ENCODE peak calls at places on chromosomes 12 and 14, in nine cellular contexts. X, V, O, J, M, Z, I, T and K are unnamed samples. For H3K27me3, the result is how much of the 10 kb centered on the place peaks cover.

GRCh38 chr14:78950654-78951053 is 780.5 kb downstream of the NRXN3 start:
- DNase-seq in V (no peak), O (no peak), T (no peak), Z (no peak), M (no peak), J (no peak), I (no peak), X (no peak), K (peak)

GRCh38 chr12:67034110-67034879 is 234.9 kb upstream of the CAND1 start:
- DNase-seq in Z (no peak), O (no peak), M (no peak), I (no peak), T (no peak), V (peak), J (no peak), X (no peak), K (no peak)

GRCh38 chr12:89665556-89665955 is 43.1 kb downstream of the ATP2B1 start:
- DNase-seq in I (no peak), M (no peak), O (peak), J (no peak), T (no peak), V (no peak), Z (no peak), X (no peak), K (no peak)

GRCh38 chr14:104867371-104868059 is 2.4 kb downstream of the CEP170B start:
- DNase-seq in J (no peak), V (no peak), M (no peak), T (peak), X (no peak), O (no peak), Z (no peak), I (no peak), K (no peak)

GRCh38 chr12:117091758-117092510 is 7.3 kb downstream of the TESC start:
- DNase-seq in J (no peak), I (no peak), O (no peak), Z (no peak), X (no peak), M (peak), V (no peak), T (peak), K (no peak)

GRCh38 chr12:60324746-60325145 is 728.9 kb downstream of the SLC16A7 start:
- DNase-seq in I (no peak), J (no peak), Z (no peak), V (no peak), X (no peak), M (no peak), T (no peak), O (no peak), K (no peak)

GRCh38 chr12:130428116-130428515 is 90.4 kb downstream of the PIWIL1 start:
- DNase-seq in T (no peak), V (no peak), I (no peak), Z (peak), J (no peak), X (no peak), M (no peak), O (no peak), K (no peak)

GRCh38 chr14:54653764-54654469 is 87.0 kb downstream of the SAMD4A start:
- DNase-seq in Z (no peak), X (no peak), V (peak), M (no peak), J (peak), I (no peak), T (no peak), O (peak), K (no peak)

GRCh38 chr12:90729741-90730140 is 225.2 kb downstream of the CCER1 start:
- DNase-seq in T (no peak), J (no peak), X (no peak), V (no peak), I (no peak), O (peak), Z (no peak), M (no peak), K (no peak)

GRCh38 chr12:74365178-74365964 is 172.3 kb upstream of the ATXN7L3B start:
- DNase-seq in Z (peak), T (no peak), J (no peak), M (peak), X (no peak), I (peak), O (peak), V (peak), K (no peak)

GRCh38 chr12:107760207-107760816 is 625 bp downstream of the PRDM4 start:
- DNase-seq in J (peak), X (peak), O (no peak), Z (peak), I (no peak), V (peak), M (peak), T (peak), K (no peak)

GRCh38 chr14:62162998-62163589 is 400.9 kb downstream of the SNAPC1 start:
- DNase-seq in X (no peak), M (no peak), J (peak), I (no peak), Z (no peak), V (peak), T (no peak), O (peak), K (peak)

GRCh38 chr12:50574621-50575348 is 70.0 kb downstream of the DIP2B start:
- DNase-seq in Z (no peak), O (peak), V (peak), J (no peak), X (no peak), M (no peak), T (no peak), I (no peak), K (no peak)

GRCh38 chr14:24296341-24297157 is 3.0 kb downstream of the DHRS1 start:
- DNase-seq in I (peak), O (peak), J (peak), M (peak), Z (peak), T (peak), X (peak), V (peak), K (peak)

GRCh38 chr12:25769076-25769945 is 189.2 kb upstream of the RASSF8 start:
- DNase-seq in O (peak), Z (no peak), J (no peak), I (peak), X (no peak), V (peak), M (no peak), T (no peak), K (peak)

GRCh38 chr14:34539407-34540180 is at the start of gene EAPP:
- DNase-seq in J (peak), V (peak), Z (peak), T (peak), M (peak), O (peak), I (peak), X (peak), K (peak)

GRCh38 chr14:23877538-23878180 is 75.9 kb upstream of the DHRS4 start:
- DNase-seq in V (no peak), Z (no peak), X (no peak), J (no peak), M (no peak), O (no peak), I (no peak), T (no peak), K (no peak)

GRCh38 chr14:64556526-64556925 is 6.8 kb downstream of the PPP1R36 start:
- DNase-seq in V (no peak), Z (no peak), O (peak), J (no peak), X (no peak), I (peak), T (no peak), M (no peak), K (no peak)

GRCh38 chr14:87975636-87976035 is 17.3 kb downstream of the GALC start:
- DNase-seq in Z (no peak), T (no peak), M (no peak), O (peak), X (no peak), V (no peak), I (no peak), J (no peak), K (no peak)

GRCh38 chr14:99176156-99176945 is 95.6 kb downstream of the BCL11B start:
- DNase-seq in T (no peak), J (no peak), I (no peak), M (no peak), V (no peak), O (no peak), X (no peak), Z (peak), K (no peak)

DNA sequence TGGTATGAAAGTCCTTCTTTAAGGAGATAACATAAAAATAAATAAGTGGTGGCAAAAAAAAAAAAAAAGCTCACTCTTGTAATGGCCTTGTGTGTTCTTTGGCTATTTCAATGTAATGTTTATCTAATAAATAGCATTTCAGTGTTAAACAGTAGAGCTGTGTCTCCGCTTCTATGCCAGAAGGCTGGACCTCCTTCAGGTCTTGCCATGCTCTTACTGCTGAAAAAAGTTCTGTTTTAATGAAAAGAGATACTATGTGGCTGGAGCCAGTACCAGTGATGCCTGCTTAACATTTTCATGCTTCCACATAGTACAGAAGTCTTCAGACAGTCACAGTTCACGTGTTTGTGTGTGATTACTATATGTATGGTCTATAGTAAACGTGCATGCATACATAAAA is 74.1 kb upstream of the PRICKLE1 start:
- DNase-seq in V (no peak), X (no peak), I (no peak), O (no peak), T (no peak), M (no peak), J (no peak), Z (no peak), K (no peak)
- TF ChIP-seq CTCF in V (no peak), X (no peak), I (no peak), O (no peak), T (no peak), M (no peak), J (no peak), Z (no peak), K (no peak)

GRCh38 chr12:111030800-111031199 is 110.4 kb upstream of the MYL2 start:
- DNase-seq in M (no peak), T (no peak), J (no peak), V (no peak), Z (no peak), O (no peak), X (no peak), I (no peak), K (no peak)

GRCh38 chr12:111028830-111029229 is 108.5 kb upstream of the MYL2 start:
- DNase-seq in I (no peak), X (no peak), M (no peak), Z (no peak), O (no peak), J (no peak), T (no peak), V (no peak), K (no peak)

GRCh38 chr12:111029305-111029704 is 108.9 kb upstream of the MYL2 start:
- DNase-seq in O (no peak), J (no peak), Z (no peak), M (no peak), T (no peak), X (no peak), I (no peak), V (no peak), K (no peak)

GRCh38 chr12:111027431-111027830 is 107.1 kb upstream of the MYL2 start:
- DNase-seq in J (no peak), V (no peak), T (no peak), O (no peak), Z (no peak), X (no peak), M (no peak), I (no peak), K (no peak)

DNA sequence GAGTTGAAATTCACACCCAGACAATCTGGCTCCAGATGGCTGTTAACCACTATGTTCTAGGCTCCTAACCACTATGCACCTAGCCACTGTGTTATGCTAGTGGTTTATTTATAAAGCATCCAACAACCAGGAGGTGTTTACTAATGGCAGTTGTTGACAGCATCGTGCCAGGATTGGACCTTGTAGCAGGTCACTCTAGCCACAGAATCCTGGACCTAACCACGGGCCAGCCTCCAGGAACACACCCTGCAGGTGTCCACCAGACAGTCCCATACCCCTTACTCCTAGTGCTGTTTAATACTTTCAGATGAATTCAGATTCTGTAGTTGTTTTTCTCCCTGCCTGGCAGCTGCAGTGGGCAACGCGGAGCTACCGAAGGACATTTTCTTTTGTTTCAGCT is 109.4 kb upstream of the MYL2 start:
- DNase-seq in X (no peak), T (no peak), J (no peak), V (no peak), I (no peak), Z (no peak), O (no peak), M (no peak), K (no peak)
- H3K27me3 ChIP-seq in X (under half), T (under half), J (under half), V (under half), I (under half), Z (under half), O (under half), M (half or more), K (under half)

DNA sequence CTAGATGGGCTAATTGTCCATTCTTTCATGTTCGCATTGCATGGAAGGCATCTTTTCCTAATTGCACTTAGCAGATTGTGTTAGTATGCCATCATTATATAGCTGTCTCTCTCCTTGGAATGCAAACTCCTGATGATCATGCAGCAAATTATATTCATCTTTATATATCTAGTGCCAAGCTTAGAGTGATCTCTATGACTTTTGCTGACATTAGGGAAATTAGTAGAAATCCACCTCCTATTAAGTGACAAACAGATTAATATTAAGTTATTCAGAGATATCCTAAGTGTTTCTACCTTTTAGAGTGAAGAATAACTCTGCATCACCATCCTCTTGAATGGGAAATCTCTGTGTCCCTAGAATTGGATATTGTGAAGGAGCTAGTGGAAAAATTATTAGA is 185.6 kb downstream of the FOXG1 start:
- DNase-seq in Z (no peak), T (no peak), I (no peak), X (no peak), M (no peak), J (no peak), O (no peak), V (no peak), K (no peak)
- TF ChIP-seq CTCF in Z (no peak), T (no peak), I (no peak), X (no peak), M (no peak), J (no peak), O (no peak), V (no peak), K (no peak)

GRCh38 chr12:49548822-49549648 is 10.2 kb downstream of the KCNH3 start:
- DNase-seq in M (no peak), V (no peak), Z (peak), I (no peak), O (peak), J (no peak), X (no peak), T (peak), K (no peak)

GRCh38 chr12:49552014-49552413 is 13.2 kb downstream of the KCNH3 start:
- DNase-seq in J (no peak), I (no peak), T (peak), M (no peak), O (no peak), V (peak), Z (no peak), X (no peak), K (no peak)

GRCh38 chr12:49552425-49552824 is 13.6 kb downstream of the KCNH3 start:
- DNase-seq in O (no peak), J (no peak), X (no peak), T (no peak), M (no peak), I (no peak), V (no peak), Z (no peak), K (no peak)

GRCh38 chr12:49549735-49550710 is 11.2 kb downstream of the KCNH3 start:
- DNase-seq in J (no peak), Z (no peak), M (no peak), V (no peak), T (no peak), O (no peak), I (no peak), X (no peak), K (no peak)

DNA sequence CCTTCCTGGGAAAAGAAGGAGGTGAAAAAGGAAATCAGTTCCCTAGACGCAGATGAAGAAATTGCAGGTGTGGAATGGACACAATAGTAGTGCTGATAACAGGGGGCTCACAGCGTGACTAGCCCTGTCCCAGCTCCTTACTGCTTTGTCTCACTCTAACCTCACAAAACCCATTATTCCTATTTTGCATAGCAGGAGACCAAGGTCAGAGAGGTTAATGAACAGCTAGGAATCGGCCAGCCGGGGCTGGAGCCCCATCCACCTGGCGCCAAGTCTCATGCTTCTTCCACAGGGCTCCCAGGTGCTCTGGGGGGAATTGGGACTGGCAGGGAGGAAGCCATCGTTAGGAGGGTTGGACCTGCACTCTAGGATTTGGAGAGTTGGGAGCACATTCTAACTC is 12.0 kb downstream of the KCNH3 start:
- DNase-seq in I (no peak), M (no peak), T (no peak), X (no peak), V (no peak), Z (no peak), J (no peak), O (no peak), K (no peak)
- H3K27me3 ChIP-seq in I (under half), M (under half), T (under half), X (under half), V (under half), Z (under half), J (under half), O (under half), K (under half)

GRCh38 chr12:6845395-6845794 is 4.7 kb downstream of the GNB3 start:
- DNase-seq in V (no peak), O (no peak), X (no peak), M (no peak), Z (no peak), I (no peak), T (no peak), J (no peak), K (no peak)

GRCh38 chr12:6842075-6842474 is 1.4 kb downstream of the GNB3 start:
- DNase-seq in V (no peak), T (no peak), I (no peak), X (no peak), O (no peak), Z (no peak), M (no peak), J (no peak), K (no peak)

GRCh38 chr12:6840428-6841138 is at the start of gene GNB3:
- DNase-seq in V (no peak), J (no peak), T (no peak), O (no peak), M (no peak), X (no peak), I (no peak), Z (no peak), K (no peak)

GRCh38 chr12:6841139-6841515 is 402 bp downstream of the GNB3 start:
- DNase-seq in J (no peak), T (no peak), O (no peak), Z (no peak), I (no peak), X (no peak), V (no peak), M (no peak), K (no peak)

DNA sequence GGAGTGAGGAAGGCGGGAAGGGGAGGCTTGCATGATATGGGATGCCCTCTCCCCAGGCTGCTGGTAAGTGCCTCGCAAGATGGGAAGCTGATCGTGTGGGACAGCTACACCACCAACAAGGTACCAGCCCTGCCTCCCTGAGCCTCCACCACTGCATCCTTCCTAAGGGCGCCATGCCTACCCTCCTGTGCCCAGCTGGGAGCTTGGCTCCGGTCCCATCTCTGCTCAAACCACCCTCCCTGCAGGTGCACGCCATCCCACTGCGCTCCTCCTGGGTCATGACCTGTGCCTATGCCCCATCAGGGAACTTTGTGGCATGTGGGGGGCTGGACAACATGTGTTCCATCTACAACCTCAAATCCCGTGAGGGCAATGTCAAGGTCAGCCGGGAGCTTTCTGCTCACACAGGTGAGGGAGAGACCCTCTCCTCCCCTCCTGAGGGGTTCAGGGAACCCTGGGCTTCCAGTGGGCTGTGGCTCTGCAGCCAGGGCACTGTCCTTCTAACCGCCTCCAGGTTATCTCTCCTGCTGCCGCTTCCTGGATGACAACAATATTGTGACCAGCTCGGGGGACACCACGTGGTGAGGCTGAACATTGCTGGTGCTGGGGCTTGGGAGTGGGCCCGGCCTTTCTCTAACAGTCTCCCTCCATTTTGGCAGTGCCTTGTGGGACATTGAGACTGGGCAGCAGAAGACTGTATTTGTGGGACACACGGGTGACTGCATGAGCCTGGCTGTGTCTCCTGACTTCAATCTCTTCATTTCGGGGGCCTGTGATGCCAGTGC is 2.6 kb downstream of the GNB3 start:
- DNase-seq in O (no peak), M (no peak), T (no peak), X (no peak), V (no peak), I (no peak), J (no peak), Z (no peak), K (no peak)
- TF ChIP-seq CTCF in O (no peak), M (no peak), T (no peak), X (no peak), V (no peak), I (no peak), J (no peak), Z (no peak), K (no peak)

DNA sequence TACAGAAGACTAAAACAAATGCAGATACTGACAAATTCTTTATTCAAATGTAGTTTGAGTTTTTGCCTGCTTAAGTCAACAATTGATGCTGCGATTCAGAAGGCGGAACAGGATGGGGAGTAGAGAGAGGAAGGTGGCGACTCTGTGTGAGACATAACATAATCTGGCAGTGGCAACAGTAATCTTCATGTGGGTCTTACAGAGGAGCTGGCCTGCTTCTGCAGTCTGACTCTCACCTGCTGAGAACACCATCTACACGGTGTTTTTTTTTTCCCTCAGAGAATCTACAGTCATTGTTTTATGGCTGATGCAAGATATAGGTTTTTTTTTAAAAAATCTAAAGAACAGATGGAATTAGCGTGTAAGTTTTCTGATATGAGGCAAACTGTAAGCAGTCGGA is 10.1 kb downstream of the CCDC92 start:
- DNase-seq in Z (no peak), V (no peak), I (no peak), O (no peak), X (no peak), J (no peak), M (no peak), T (no peak), K (no peak)
- H3K27me3 ChIP-seq in Z (half or more), V (under half), I (under half), O (under half), X (under half), J (under half), M (under half), T (under half), K (under half)